ENCODE peak calls at places on chromosomes 11 and 22, in five cellular contexts. H is HCT116, D is K562, P is H1, Q is GM12878. O is an unnamed sample.

GRCh38 chr22:23774922-23775436 is 2.3 kb downstream of the MMP11 start:
- DNase-seq in H (no peak), D (no peak), P (no peak), Q (no peak), O (no peak)

GRCh38 chr11:128768876-128769275 is 75.0 kb downstream of the FLI1 start:
- DNase-seq in H (no peak), D (no peak), P (no peak), Q (no peak), O (no peak)

GRCh38 chr11:119641991-119642745 is 86.8 kb downstream of the NECTIN1 start:
- DNase-seq in H (peak; percentile 4), D (peak; percentile 69), P (no peak), Q (no peak), O (peak; percentile 52)

GRCh38 chr11:85867751-85868150 is 12.6 kb downstream of the CCDC83 start:
- DNase-seq in H (no peak), D (no peak), P (no peak), Q (no peak), O (no peak)

GRCh38 chr11:103544874-103545273 is 435.6 kb downstream of the DYNC2H1 start:
- DNase-seq in H (no peak), D (no peak), P (no peak), Q (no peak), O (no peak)

GRCh38 chr11:77301510-77301909 is at the start of gene GDPD4:
- DNase-seq in H (no peak), D (peak; percentile 12), P (no peak), Q (no peak), O (no peak)

GRCh38 chr11:87239531-87239930 is 201.8 kb downstream of the TMEM135 start:
- DNase-seq in H (no peak), D (no peak), P (no peak), Q (no peak), O (no peak)

GRCh38 chr11:35305670-35306382 is 113.5 kb downstream of the SLC1A2 start:
- DNase-seq in H (peak; percentile 13), D (peak; percentile 63), P (peak; percentile 21), Q (no peak), O (peak; percentile 69)

GRCh38 chr22:43197271-43197941 is 10.5 kb upstream of the TTLL12 start:
- DNase-seq in H (no peak), D (no peak), P (no peak), Q (no peak), O (peak; percentile 49)

GRCh38 chr11:119671561-119672015 is 57.4 kb downstream of the NECTIN1 start:
- DNase-seq in H (no peak), D (no peak), P (no peak), Q (no peak), O (no peak)

GRCh38 chr11:11250470-11250869 is 102.6 kb downstream of the CSNK2A3 start:
- DNase-seq in H (no peak), D (no peak), P (no peak), Q (no peak), O (no peak)

GRCh38 chr11:112663947-112664634 is 297.1 kb upstream of the NCAM1 start:
- DNase-seq in H (no peak), D (no peak), P (no peak), Q (no peak), O (no peak)

GRCh38 chr11:133844217-133844616 is 1.1 kb downstream of the SPATA19 start:
- DNase-seq in H (no peak), D (no peak), P (no peak), Q (no peak), O (no peak)

GRCh38 chr11:102807921-102808320 is 10.0 kb upstream of the MMP1 start:
- DNase-seq in H (peak; percentile 75), D (peak; percentile 19), P (peak; percentile 70), Q (no peak), O (peak; percentile 47)

GRCh38 chr22:23152238-23153114 is 7.2 kb downstream of the RAB36 start:
- DNase-seq in H (no peak), D (no peak), P (no peak), Q (no peak), O (no peak)

GRCh38 chr11:13692172-13692571 is 23.7 kb downstream of the FAR1 start:
- DNase-seq in H (no peak), D (no peak), P (no peak), Q (no peak), O (no peak)

GRCh38 chr22:36741204-36741793 is 34.6 kb downstream of the IFT27 start:
- DNase-seq in H (peak; percentile 46), D (peak; percentile 68), P (no peak), Q (no peak), O (no peak)

GRCh38 chr11:126474888-126475626 is 119.6 kb downstream of the ST3GAL4 start:
- DNase-seq in H (no peak), D (no peak), P (no peak), Q (no peak), O (no peak)

GRCh38 chr22:33666661-33667619 is 253.3 kb downstream of the LARGE1 start:
- DNase-seq in H (no peak), D (no peak), P (no peak), Q (peak; percentile 1), O (no peak)

GRCh38 chr22:38124236-38124974 is 13.9 kb upstream of the BAIAP2L2 start:
- DNase-seq in H (no peak), D (no peak), P (no peak), Q (no peak), O (no peak)

GRCh38 chr22:29621761-29622526 is 18.5 kb downstream of the NF2 start:
- DNase-seq in H (peak; percentile 91), D (no peak), P (no peak), Q (no peak), O (peak; percentile 90)

GRCh38 chr11:120108154-120108784 is 29.6 kb downstream of the TRIM29 start:
- DNase-seq in H (no peak), D (peak; percentile 89), P (peak; percentile 46), Q (no peak), O (peak; percentile 73)

GRCh38 chr22:49776891-49777290 is 50.8 kb downstream of the BRD1 start:
- DNase-seq in H (no peak), D (no peak), P (no peak), Q (no peak), O (no peak)

GRCh38 chr11:60056349-60056969 is at the start of gene MS4A3:
- DNase-seq in H (no peak), D (peak; percentile 46), P (no peak), Q (no peak), O (no peak)

GRCh38 chr11:124920870-124921609 is 2.0 kb downstream of the HEPN1 start:
- DNase-seq in H (no peak), D (no peak), P (no peak), Q (no peak), O (no peak)

GRCh38 chr11:17296852-17297559 is 20.5 kb downstream of the NUCB2 start:
- DNase-seq in H (no peak), D (no peak), P (no peak), Q (no peak), O (no peak)

GRCh38 chr11:130068986-130069683 is 559 bp upstream of the APLP2 start:
- DNase-seq in H (peak; percentile 35), D (no peak), P (no peak), Q (no peak), O (peak; percentile 92)

GRCh38 chr22:19757985-19758895 is 2.3 kb upstream of the TBX1 start:
- DNase-seq in H (no peak), D (no peak), P (no peak), Q (no peak), O (no peak)

GRCh38 chr11:2217211-2218081 is 45.8 kb upstream of the TH start:
- DNase-seq in H (no peak), D (no peak), P (no peak), Q (no peak), O (no peak)

GRCh38 chr22:37025500-37026070 is 6.0 kb downstream of the MPST start:
- DNase-seq in H (no peak), D (no peak), P (no peak), Q (no peak), O (no peak)

GRCh38 chr11:17845431-17845881 is 110.9 kb downstream of the KCNC1 start:
- DNase-seq in H (no peak), D (no peak), P (no peak), Q (no peak), O (no peak)

GRCh38 chr11:134361241-134361640 is 29.5 kb downstream of the GLB1L2 start:
- DNase-seq in H (no peak), D (no peak), P (no peak), Q (no peak), O (no peak)

GRCh38 chr11:44955019-44955738 is 4.5 kb upstream of the TP53I11 start:
- DNase-seq in H (no peak), D (peak; percentile 66), P (no peak), Q (no peak), O (no peak)

GRCh38 chr11:116563028-116563712 is 209.6 kb downstream of the BUD13 start:
- DNase-seq in H (no peak), D (no peak), P (no peak), Q (no peak), O (peak; percentile 27)
- TF ChIP-seq JUND in H (no peak), D (no peak), P (no peak), Q (no peak), O (no peak)

GRCh38 chr22:44254811-44255210 is 57.9 kb downstream of the SHISAL1 start:
- DNase-seq in H (no peak), D (no peak), P (no peak), Q (no peak), O (no peak)

GRCh38 chr22:44259366-44260215 is 53.2 kb downstream of the SHISAL1 start:
- DNase-seq in H (no peak), D (no peak), P (no peak), Q (no peak), O (no peak)

GRCh38 chr22:44256860-44257560 is 55.7 kb downstream of the SHISAL1 start:
- DNase-seq in H (no peak), D (no peak), P (no peak), Q (no peak), O (no peak)

GRCh38 chr22:44260216-44261035 is 52.3 kb downstream of the SHISAL1 start:
- DNase-seq in H (no peak), D (no peak), P (no peak), Q (no peak), O (no peak)

DNA sequence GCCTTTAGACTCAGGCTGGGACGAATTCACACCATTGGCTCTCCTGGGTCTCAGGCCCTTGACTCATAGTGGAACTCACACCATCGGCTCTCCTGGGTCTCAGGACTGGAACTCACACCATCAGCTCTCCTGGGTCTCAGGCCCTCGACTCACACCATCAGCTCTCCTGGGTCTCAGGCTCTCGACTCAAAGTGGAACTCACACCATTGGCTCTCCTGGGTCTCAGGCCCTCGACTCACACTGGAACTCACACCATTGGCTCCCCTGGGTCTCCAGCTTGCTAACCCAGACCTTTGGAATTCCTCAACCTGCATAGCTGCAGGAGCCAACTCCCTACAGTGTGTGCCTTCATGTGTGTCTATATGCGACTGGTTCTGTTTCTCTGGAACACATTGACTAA is 56.7 kb downstream of the SHISAL1 start:
- DNase-seq in H (no peak), D (no peak), P (no peak), Q (no peak), O (no peak)
- TF ChIP-seq JUND in H (no peak), D (no peak), P (no peak), Q (no peak), O (no peak)

GRCh38 chr11:31986201-31986889 is 104.5 kb upstream of the RCN1 start:
- DNase-seq in H (no peak), D (no peak), P (no peak), Q (no peak), O (no peak)
- TF ChIP-seq JUND in H (no peak), D (no peak), P (no peak), Q (no peak), O (no peak)

DNA sequence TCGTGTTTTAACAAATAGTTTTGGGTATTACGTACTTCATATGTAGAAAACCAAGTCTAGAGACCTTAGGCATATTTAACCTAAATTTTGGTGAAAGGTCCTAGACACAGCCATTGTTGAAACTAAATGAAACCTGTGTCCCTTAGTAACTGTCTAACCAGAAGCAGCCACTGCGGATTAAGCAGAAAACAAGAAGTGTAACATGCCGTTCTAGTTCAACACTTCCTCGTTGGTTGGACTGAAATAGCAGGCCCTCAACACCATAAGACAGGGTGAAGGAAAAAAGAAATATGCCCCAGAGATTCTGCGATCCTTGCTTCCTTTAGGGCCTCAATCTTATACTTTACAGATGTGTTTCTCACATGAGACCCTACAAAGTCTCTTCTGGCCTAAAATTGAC is 2.0 kb downstream of the NAA40 start:
- DNase-seq in H (no peak), D (no peak), P (no peak), Q (no peak), O (no peak)
- TF ChIP-seq JUND in H (no peak), D (no peak), P (no peak), Q (no peak), O (no peak)